ENCODE peak calls at places on chromosomes 1 and 21, in seven cellular contexts. One of them, this sample, is unnamed.

GRCh38 chr1:113647121-113647520 is 112.2 kb downstream of the PHTF1 start:
- DNase-seq in esophagus squamous epithelium: no peak
- DNase-seq in AG10803: peak; percentile 21
- DNase-seq in right lobe of liver: no peak
- DNase-seq in tibial nerve: no peak
- DNase-seq in lower lobe of right lung: no peak
- DNase-seq in neuronal stem cell: no peak
- DNase-seq in this sample: no peak

GRCh38 chr1:93322349-93322748 is 23.4 kb upstream of the DR1 start:
- DNase-seq in esophagus squamous epithelium: no peak
- DNase-seq in AG10803: no peak
- DNase-seq in right lobe of liver: no peak
- DNase-seq in tibial nerve: no peak
- DNase-seq in lower lobe of right lung: no peak
- DNase-seq in neuronal stem cell: no peak
- DNase-seq in this sample: no peak

GRCh38 chr1:66848193-66848592 is 47.1 kb upstream of the INSL5 start:
- DNase-seq in esophagus squamous epithelium: no peak
- DNase-seq in AG10803: no peak
- DNase-seq in right lobe of liver: no peak
- DNase-seq in tibial nerve: no peak
- DNase-seq in lower lobe of right lung: no peak
- DNase-seq in neuronal stem cell: no peak
- DNase-seq in this sample: no peak

GRCh38 chr1:38132681-38133080 is 86.1 kb upstream of the POU3F1 start:
- DNase-seq in esophagus squamous epithelium: no peak
- DNase-seq in AG10803: no peak
- DNase-seq in right lobe of liver: no peak
- DNase-seq in tibial nerve: no peak
- DNase-seq in lower lobe of right lung: no peak
- DNase-seq in neuronal stem cell: no peak
- DNase-seq in this sample: no peak

GRCh38 chr1:59687081-59687480 is 127.7 kb upstream of the HOOK1 start:
- DNase-seq in esophagus squamous epithelium: no peak
- DNase-seq in AG10803: no peak
- DNase-seq in right lobe of liver: no peak
- DNase-seq in tibial nerve: no peak
- DNase-seq in lower lobe of right lung: no peak
- DNase-seq in neuronal stem cell: no peak
- DNase-seq in this sample: no peak

GRCh38 chr1:3000214-3000613 is 21.1 kb upstream of the ACTRT2 start:
- DNase-seq in esophagus squamous epithelium: no peak
- DNase-seq in AG10803: no peak
- DNase-seq in right lobe of liver: peak; percentile 27
- DNase-seq in tibial nerve: no peak
- DNase-seq in lower lobe of right lung: no peak
- DNase-seq in neuronal stem cell: no peak
- DNase-seq in this sample: no peak

GRCh38 chr1:109617291-109617801 is 2.1 kb downstream of the GNAT2 start:
- DNase-seq in esophagus squamous epithelium: no peak
- DNase-seq in AG10803: peak; percentile 92
- DNase-seq in right lobe of liver: no peak
- DNase-seq in tibial nerve: no peak
- DNase-seq in lower lobe of right lung: no peak
- DNase-seq in neuronal stem cell: peak; percentile 59
- DNase-seq in this sample: peak; percentile 97

GRCh38 chr1:32706491-32706890 is 3.9 kb upstream of the SYNC start:
- DNase-seq in esophagus squamous epithelium: no peak
- DNase-seq in AG10803: peak; percentile 44
- DNase-seq in right lobe of liver: no peak
- DNase-seq in tibial nerve: no peak
- DNase-seq in lower lobe of right lung: no peak
- DNase-seq in neuronal stem cell: no peak
- DNase-seq in this sample: no peak

GRCh38 chr1:169538998-169539871 is 47.0 kb downstream of the F5 start:
- DNase-seq in esophagus squamous epithelium: no peak
- DNase-seq in AG10803: peak; percentile 83
- DNase-seq in right lobe of liver: no peak
- DNase-seq in tibial nerve: no peak
- DNase-seq in lower lobe of right lung: no peak
- DNase-seq in neuronal stem cell: no peak
- DNase-seq in this sample: peak; percentile 93

GRCh38 chr1:232968965-232969364 is 18.6 kb downstream of the NTPCR start:
- DNase-seq in esophagus squamous epithelium: no peak
- DNase-seq in AG10803: peak; percentile 51
- DNase-seq in right lobe of liver: no peak
- DNase-seq in tibial nerve: no peak
- DNase-seq in lower lobe of right lung: no peak
- DNase-seq in neuronal stem cell: no peak
- DNase-seq in this sample: peak; percentile 78

GRCh38 chr1:10185759-10186158 is 24.6 kb upstream of the KIF1B start:
- DNase-seq in esophagus squamous epithelium: no peak
- DNase-seq in AG10803: no peak
- DNase-seq in right lobe of liver: no peak
- DNase-seq in tibial nerve: no peak
- DNase-seq in lower lobe of right lung: no peak
- DNase-seq in neuronal stem cell: no peak
- DNase-seq in this sample: no peak

GRCh38 chr1:40024671-40025070 is 15.9 kb upstream of the CAP1 start:
- DNase-seq in esophagus squamous epithelium: no peak
- DNase-seq in AG10803: no peak
- DNase-seq in right lobe of liver: no peak
- DNase-seq in tibial nerve: no peak
- DNase-seq in lower lobe of right lung: no peak
- DNase-seq in neuronal stem cell: no peak
- DNase-seq in this sample: no peak

GRCh38 chr1:231918239-231919015 is 291.8 kb downstream of the DISC1 start:
- DNase-seq in esophagus squamous epithelium: no peak
- DNase-seq in AG10803: peak; percentile 43
- DNase-seq in right lobe of liver: no peak
- DNase-seq in tibial nerve: no peak
- DNase-seq in lower lobe of right lung: no peak
- DNase-seq in neuronal stem cell: no peak
- DNase-seq in this sample: no peak

GRCh38 chr1:20100632-20101355 is 18.5 kb downstream of the PLA2G2D start:
- DNase-seq in esophagus squamous epithelium: no peak
- DNase-seq in AG10803: peak; percentile 54
- DNase-seq in right lobe of liver: no peak
- DNase-seq in tibial nerve: no peak
- DNase-seq in lower lobe of right lung: no peak
- DNase-seq in neuronal stem cell: peak; percentile 24
- DNase-seq in this sample: peak; percentile 72

GRCh38 chr1:85857991-85858390 is 149.8 kb upstream of the ZNHIT6 start:
- DNase-seq in esophagus squamous epithelium: no peak
- DNase-seq in AG10803: peak; percentile 81
- DNase-seq in right lobe of liver: no peak
- DNase-seq in tibial nerve: no peak
- DNase-seq in lower lobe of right lung: no peak
- DNase-seq in neuronal stem cell: no peak
- DNase-seq in this sample: no peak

GRCh38 chr1:39272791-39273071 is 68.2 kb downstream of the MACF1 start:
- DNase-seq in esophagus squamous epithelium: no peak
- DNase-seq in AG10803: no peak
- DNase-seq in right lobe of liver: no peak
- DNase-seq in tibial nerve: no peak
- DNase-seq in lower lobe of right lung: no peak
- DNase-seq in neuronal stem cell: no peak
- DNase-seq in this sample: no peak

GRCh38 chr1:76073471-76073870 is 1.1 kb upstream of the ST6GALNAC3 start:
- DNase-seq in esophagus squamous epithelium: no peak
- DNase-seq in AG10803: peak; percentile 75
- DNase-seq in right lobe of liver: no peak
- DNase-seq in tibial nerve: no peak
- DNase-seq in lower lobe of right lung: no peak
- DNase-seq in neuronal stem cell: no peak
- DNase-seq in this sample: peak; percentile 90

GRCh38 chr21:37914211-37914900 is 1.9 kb downstream of the KCNJ6 start:
- DNase-seq in esophagus squamous epithelium: no peak
- DNase-seq in AG10803: peak; percentile 5
- DNase-seq in right lobe of liver: no peak
- DNase-seq in tibial nerve: no peak
- DNase-seq in lower lobe of right lung: peak; percentile 57
- DNase-seq in neuronal stem cell: peak; percentile 69
- DNase-seq in this sample: no peak

GRCh38 chr1:171917361-171917760 is 76.1 kb downstream of the DNM3 start:
- DNase-seq in esophagus squamous epithelium: no peak
- DNase-seq in AG10803: no peak
- DNase-seq in right lobe of liver: no peak
- DNase-seq in tibial nerve: no peak
- DNase-seq in lower lobe of right lung: no peak
- DNase-seq in neuronal stem cell: no peak
- DNase-seq in this sample: no peak

GRCh38 chr1:5667513-5668325 is 324.5 kb downstream of the NPHP4 start:
- DNase-seq in esophagus squamous epithelium: no peak
- DNase-seq in AG10803: no peak
- DNase-seq in right lobe of liver: peak; percentile 38
- DNase-seq in tibial nerve: no peak
- DNase-seq in lower lobe of right lung: no peak
- DNase-seq in neuronal stem cell: no peak
- DNase-seq in this sample: no peak

GRCh38 chr1:38000529-38001453 is 4.5 kb downstream of the FHL3 start:
- DNase-seq in esophagus squamous epithelium: no peak
- DNase-seq in AG10803: peak; percentile 87
- DNase-seq in right lobe of liver: no peak
- DNase-seq in tibial nerve: no peak
- DNase-seq in lower lobe of right lung: no peak
- DNase-seq in neuronal stem cell: no peak
- DNase-seq in this sample: peak; percentile 88

GRCh38 chr1:62908168-62908567 is 124.2 kb downstream of the ATG4C start:
- DNase-seq in esophagus squamous epithelium: no peak
- DNase-seq in AG10803: no peak
- DNase-seq in right lobe of liver: no peak
- DNase-seq in tibial nerve: no peak
- DNase-seq in lower lobe of right lung: no peak
- DNase-seq in neuronal stem cell: no peak
- DNase-seq in this sample: no peak

GRCh38 chr1:223710179-223711133 is 1.9 kb upstream of the CAPN2 start:
- DNase-seq in esophagus squamous epithelium: no peak
- DNase-seq in AG10803: no peak
- DNase-seq in right lobe of liver: no peak
- DNase-seq in tibial nerve: no peak
- DNase-seq in lower lobe of right lung: no peak
- DNase-seq in neuronal stem cell: no peak
- DNase-seq in this sample: no peak

GRCh38 chr21:34983680-34984086 is 65.4 kb downstream of the RUNX1 start:
- DNase-seq in esophagus squamous epithelium: no peak
- DNase-seq in AG10803: peak; percentile 46
- DNase-seq in right lobe of liver: no peak
- DNase-seq in tibial nerve: no peak
- DNase-seq in lower lobe of right lung: no peak
- DNase-seq in neuronal stem cell: no peak
- DNase-seq in this sample: peak; percentile 87

GRCh38 chr1:4652631-4653327 is 1.6 kb upstream of the AJAP1 start:
- DNase-seq in esophagus squamous epithelium: no peak
- DNase-seq in AG10803: peak; percentile 31
- DNase-seq in right lobe of liver: peak; percentile 62
- DNase-seq in tibial nerve: no peak
- DNase-seq in lower lobe of right lung: peak; percentile 69
- DNase-seq in neuronal stem cell: peak; percentile 62
- DNase-seq in this sample: peak; percentile 27

GRCh38 chr1:152436593-152437338 is 22.7 kb upstream of the CRNN start:
- DNase-seq in esophagus squamous epithelium: no peak
- DNase-seq in AG10803: peak; percentile 43
- DNase-seq in right lobe of liver: no peak
- DNase-seq in tibial nerve: no peak
- DNase-seq in lower lobe of right lung: no peak
- DNase-seq in neuronal stem cell: no peak
- DNase-seq in this sample: peak; percentile 16

GRCh38 chr1:1910033-1910465 is 5.0 kb upstream of the CALML6 start:
- DNase-seq in esophagus squamous epithelium: no peak
- DNase-seq in AG10803: no peak
- DNase-seq in right lobe of liver: no peak
- DNase-seq in tibial nerve: no peak
- DNase-seq in lower lobe of right lung: no peak
- DNase-seq in neuronal stem cell: no peak
- DNase-seq in this sample: no peak
- H3K4me3 ChIP-seq in esophagus squamous epithelium: peak overlapping the region; percentile 86
- H3K4me3 ChIP-seq in AG10803: peak overlapping the region; percentile 61
- H3K4me3 ChIP-seq in right lobe of liver: peak overlapping the region; percentile 54
- H3K4me3 ChIP-seq in tibial nerve: no peak overlapping the region
- H3K4me3 ChIP-seq in lower lobe of right lung: peak overlapping the region; percentile 75
- H3K4me3 ChIP-seq in neuronal stem cell: no peak overlapping the region
- H3K4me3 ChIP-seq in this sample: peak overlapping the region; percentile 52

GRCh38 chr1:30748098-30748698 is 9.4 kb downstream of the LAPTM5 start:
- DNase-seq in esophagus squamous epithelium: no peak
- DNase-seq in AG10803: peak; percentile 63
- DNase-seq in right lobe of liver: no peak
- DNase-seq in tibial nerve: no peak
- DNase-seq in lower lobe of right lung: peak; percentile 54
- DNase-seq in neuronal stem cell: no peak
- DNase-seq in this sample: peak; percentile 29
- H3K4me3 ChIP-seq in esophagus squamous epithelium: peak overlapping the region; percentile 26
- H3K4me3 ChIP-seq in AG10803: no peak overlapping the region
- H3K4me3 ChIP-seq in right lobe of liver: no peak overlapping the region
- H3K4me3 ChIP-seq in tibial nerve: no peak overlapping the region
- H3K4me3 ChIP-seq in lower lobe of right lung: no peak overlapping the region
- H3K4me3 ChIP-seq in neuronal stem cell: no peak overlapping the region
- H3K4me3 ChIP-seq in this sample: no peak overlapping the region

GRCh38 chr1:54289061-54289938 is 89.3 kb downstream of the MRPL37 start:
- DNase-seq in esophagus squamous epithelium: no peak
- DNase-seq in AG10803: peak; percentile 31
- DNase-seq in right lobe of liver: no peak
- DNase-seq in tibial nerve: no peak
- DNase-seq in lower lobe of right lung: no peak
- DNase-seq in neuronal stem cell: no peak
- DNase-seq in this sample: no peak

GRCh38 chr1:54285815-54286214 is 85.8 kb downstream of the MRPL37 start:
- DNase-seq in esophagus squamous epithelium: no peak
- DNase-seq in AG10803: no peak
- DNase-seq in right lobe of liver: no peak
- DNase-seq in tibial nerve: no peak
- DNase-seq in lower lobe of right lung: no peak
- DNase-seq in neuronal stem cell: no peak
- DNase-seq in this sample: no peak

GRCh38 chr1:54284781-54285563 is 85.0 kb downstream of the MRPL37 start:
- DNase-seq in esophagus squamous epithelium: no peak
- DNase-seq in AG10803: no peak
- DNase-seq in right lobe of liver: no peak
- DNase-seq in tibial nerve: no peak
- DNase-seq in lower lobe of right lung: no peak
- DNase-seq in neuronal stem cell: no peak
- DNase-seq in this sample: no peak

GRCh38 chr1:54287821-54288220 is 87.9 kb downstream of the MRPL37 start:
- DNase-seq in esophagus squamous epithelium: no peak
- DNase-seq in AG10803: peak; percentile 54
- DNase-seq in right lobe of liver: no peak
- DNase-seq in tibial nerve: no peak
- DNase-seq in lower lobe of right lung: no peak
- DNase-seq in neuronal stem cell: no peak
- DNase-seq in this sample: peak; percentile 58

GRCh38 chr1:54287176-54287650 is 87.2 kb downstream of the MRPL37 start:
- DNase-seq in esophagus squamous epithelium: peak; percentile 10
- DNase-seq in AG10803: peak; percentile 79
- DNase-seq in right lobe of liver: peak; percentile 53
- DNase-seq in tibial nerve: peak; percentile 74
- DNase-seq in lower lobe of right lung: peak; percentile 75
- DNase-seq in neuronal stem cell: no peak
- DNase-seq in this sample: peak; percentile 81
- H3K4me3 ChIP-seq in esophagus squamous epithelium: no peak overlapping the region
- H3K4me3 ChIP-seq in AG10803: no peak overlapping the region
- H3K4me3 ChIP-seq in right lobe of liver: no peak overlapping the region
- H3K4me3 ChIP-seq in tibial nerve: no peak overlapping the region
- H3K4me3 ChIP-seq in lower lobe of right lung: no peak overlapping the region
- H3K4me3 ChIP-seq in neuronal stem cell: no peak overlapping the region
- H3K4me3 ChIP-seq in this sample: no peak overlapping the region

GRCh38 chr1:27961646-27962221 is 2.0 kb downstream of the XKR8 start:
- DNase-seq in esophagus squamous epithelium: no peak
- DNase-seq in AG10803: no peak
- DNase-seq in right lobe of liver: no peak
- DNase-seq in tibial nerve: no peak
- DNase-seq in lower lobe of right lung: no peak
- DNase-seq in neuronal stem cell: no peak
- DNase-seq in this sample: peak; percentile 15
- H3K4me3 ChIP-seq in esophagus squamous epithelium: peak overlapping the region; percentile 73
- H3K4me3 ChIP-seq in AG10803: peak overlapping the region; percentile 82
- H3K4me3 ChIP-seq in right lobe of liver: no peak overlapping the region
- H3K4me3 ChIP-seq in tibial nerve: no peak overlapping the region
- H3K4me3 ChIP-seq in lower lobe of right lung: peak overlapping the region; percentile 87
- H3K4me3 ChIP-seq in neuronal stem cell: no peak overlapping the region
- H3K4me3 ChIP-seq in this sample: no peak overlapping the region

This sample was measured in fibroblast of mammary gland.